ENCODE peak calls at places on chromosomes 13 and 19, in ten cellular contexts. Q, T, A, S, F, P, X, I, M and C are unnamed samples.

GRCh38 chr19:400976-401835 is 7.7 kb downstream of the C2CD4C start:
- DNase-seq in Q (peak; percentile 36), T (no peak), A (no peak), S (no peak), F (no peak), P (peak; percentile 78), X (no peak), I (no peak), M (peak; percentile 9), C (no peak)

GRCh38 chr13:112614835-112615234 is 26.9 kb upstream of the TUBGCP3 start:
- DNase-seq in Q (no peak), T (no peak), A (no peak), S (no peak), F (no peak), P (no peak), X (no peak), I (no peak), M (no peak), C (no peak)

GRCh38 chr13:24042710-24043440 is 117.6 kb upstream of the SPATA13 start:
- DNase-seq in Q (no peak), T (no peak), A (no peak), S (no peak), F (no peak), P (no peak), X (no peak), I (no peak), M (no peak), C (no peak)

GRCh38 chr13:112341976-112342735 is 34.0 kb upstream of the SPACA7 start:
- DNase-seq in Q (no peak), T (no peak), A (no peak), S (no peak), F (no peak), P (peak; percentile 59), X (no peak), I (no peak), M (no peak), C (no peak)

GRCh38 chr19:45472557-45473365 is 5.0 kb downstream of the FOSB start:
- DNase-seq in Q (no peak), T (no peak), A (no peak), S (no peak), F (no peak), P (no peak), X (no peak), I (no peak), M (no peak), C (no peak)

GRCh38 chr19:12872941-12873890 is 8.0 kb downstream of the DNASE2 start:
- DNase-seq in Q (peak; percentile 83), T (peak; percentile 91), A (no peak), S (no peak), F (no peak), P (no peak), X (peak; percentile 64), I (peak; percentile 92), M (no peak), C (peak; percentile 59)

GRCh38 chr19:3034194-3034844 is 5.2 kb upstream of the TLE2 start:
- DNase-seq in Q (no peak), T (peak; percentile 62), A (no peak), S (no peak), F (no peak), P (no peak), X (no peak), I (no peak), M (no peak), C (no peak)

GRCh38 chr13:31179754-31180153 is 18.1 kb upstream of the HSPH1 start:
- DNase-seq in Q (no peak), T (no peak), A (no peak), S (no peak), F (no peak), P (no peak), X (no peak), I (no peak), M (no peak), C (no peak)

DNA sequence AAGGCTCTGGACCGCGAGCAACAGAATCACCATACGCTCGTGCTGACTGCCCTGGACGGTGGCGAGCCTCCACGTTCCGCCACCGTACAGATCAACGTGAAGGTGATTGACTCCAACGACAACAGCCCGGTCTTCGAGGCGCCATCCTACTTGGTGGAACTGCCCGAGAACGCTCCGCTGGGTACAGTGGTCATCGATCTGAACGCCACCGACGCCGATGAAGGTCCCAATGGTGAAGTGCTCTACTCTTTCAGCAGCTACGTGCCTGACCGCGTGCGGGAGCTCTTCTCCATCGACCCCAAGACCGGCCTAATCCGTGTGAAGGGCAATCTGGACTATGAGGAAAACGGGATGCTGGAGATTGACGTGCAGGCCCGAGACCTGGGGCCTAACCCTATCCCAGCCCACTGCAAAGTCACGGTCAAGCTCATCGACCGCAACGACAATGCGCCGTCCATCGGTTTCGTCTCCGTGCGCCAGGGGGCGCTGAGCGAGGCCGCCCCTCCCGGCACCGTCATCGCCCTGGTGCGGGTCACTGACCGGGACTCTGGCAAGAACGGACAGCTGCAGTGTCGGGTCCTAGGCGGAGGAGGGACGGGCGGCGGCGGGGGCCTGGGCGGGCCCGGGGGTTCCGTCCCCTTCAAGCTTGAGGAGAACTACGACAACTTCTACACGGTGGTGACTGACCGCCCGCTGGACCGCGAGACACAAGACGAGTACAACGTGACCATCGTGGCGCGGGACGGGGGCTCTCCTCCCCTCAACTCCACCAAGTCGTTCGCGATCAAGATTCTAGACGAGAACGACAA is 1.8 kb downstream of the PCDH17 start:
- DNase-seq in Q (peak; percentile 62), T (peak; percentile 10), A (peak; percentile 52), S (no peak), F (no peak), P (peak; percentile 87), X (peak; percentile 47), I (no peak), M (peak; percentile 30), C (peak; percentile 90)
- TF ChIP-seq CTCF in Q (peak; percentile 56), T (no peak), A (peak; percentile 29), S (no peak), F (no peak), P (no peak), X (no peak), I (no peak), M (peak; percentile 39), C (peak; percentile 86)

GRCh38 chr19:38046254-38047047 is 139.4 kb downstream of the SIPA1L3 start:
- DNase-seq in Q (no peak), T (no peak), A (no peak), S (no peak), F (peak; percentile 91), P (no peak), X (peak; percentile 74), I (no peak), M (no peak), C (no peak)

GRCh38 chr19:38043649-38044144 is 136.7 kb downstream of the SIPA1L3 start:
- DNase-seq in Q (no peak), T (no peak), A (no peak), S (no peak), F (no peak), P (no peak), X (no peak), I (no peak), M (no peak), C (no peak)

GRCh38 chr19:38042132-38042531 is 135.1 kb downstream of the SIPA1L3 start:
- DNase-seq in Q (no peak), T (no peak), A (no peak), S (no peak), F (no peak), P (no peak), X (no peak), I (no peak), M (no peak), C (no peak)

GRCh38 chr19:38045554-38046253 is 138.7 kb downstream of the SIPA1L3 start:
- DNase-seq in Q (no peak), T (no peak), A (no peak), S (no peak), F (no peak), P (no peak), X (no peak), I (no peak), M (no peak), C (no peak)

DNA sequence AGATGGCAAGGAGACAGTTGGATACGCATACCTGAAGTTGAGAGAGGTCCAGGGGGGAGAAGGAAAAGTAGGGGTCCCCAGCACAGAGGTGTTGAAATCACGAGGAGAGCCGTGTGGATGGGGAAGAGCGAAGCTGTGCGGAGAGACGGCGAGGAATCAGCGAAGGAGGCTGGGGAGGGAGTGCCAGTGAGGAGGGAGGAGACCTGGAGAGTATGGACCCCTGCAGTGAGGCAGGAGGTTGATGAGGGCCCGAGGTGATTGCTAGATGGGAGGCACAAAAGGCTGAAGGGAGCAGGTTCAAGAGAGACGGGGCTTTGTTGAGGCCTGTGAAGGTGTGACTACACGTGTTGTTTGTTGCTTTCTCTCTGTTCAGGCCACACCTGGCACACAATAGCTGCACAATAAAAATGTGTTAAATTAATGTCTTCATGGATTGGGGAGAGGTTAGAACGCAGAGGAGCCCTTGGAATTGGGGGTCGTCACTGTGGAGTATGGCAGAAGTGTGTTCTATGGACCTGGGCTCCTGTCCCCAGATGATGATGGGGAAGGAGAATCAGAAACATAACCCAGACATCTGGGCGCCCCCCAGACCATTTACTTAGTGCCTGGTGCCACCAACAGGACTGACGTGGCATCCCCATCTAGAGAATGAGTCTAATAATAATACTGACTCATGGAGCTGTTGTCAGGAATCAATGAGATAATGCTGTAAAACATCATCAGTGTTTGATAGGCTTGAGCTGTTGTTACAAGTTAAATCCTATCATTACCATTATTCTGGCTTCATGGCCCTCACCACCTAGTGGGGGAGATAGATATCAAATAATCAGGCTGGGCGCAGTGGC is 137.5 kb downstream of the SIPA1L3 start:
- DNase-seq in Q (no peak), T (no peak), A (no peak), S (no peak), F (no peak), P (no peak), X (no peak), I (no peak), M (no peak), C (no peak)
- TF ChIP-seq CTCF in Q (no peak), T (no peak), A (no peak), S (peak; percentile 28), F (peak; percentile 34), P (no peak), X (no peak), I (no peak), M (no peak), C (no peak)

GRCh38 chr19:1862068-1862423 is 1.3 kb downstream of the KLF16 start:
- DNase-seq in Q (no peak), T (no peak), A (no peak), S (no peak), F (no peak), P (no peak), X (peak; percentile 54), I (no peak), M (no peak), C (peak; percentile 37)

GRCh38 chr19:1861599-1862031 is 1.8 kb downstream of the KLF16 start:
- DNase-seq in Q (no peak), T (no peak), A (no peak), S (no peak), F (no peak), P (no peak), X (peak; percentile 51), I (no peak), M (no peak), C (peak; percentile 31)

GRCh38 chr19:1863308-1863637 is at the start of gene KLF16:
- DNase-seq in Q (no peak), T (no peak), A (no peak), S (no peak), F (no peak), P (no peak), X (no peak), I (no peak), M (no peak), C (no peak)

GRCh38 chr19:1863638-1864479 is 480 bp upstream of the KLF16 start:
- DNase-seq in Q (peak; percentile 93), T (peak; percentile 93), A (peak; percentile 97), S (no peak), F (peak; percentile 92), P (peak; percentile 97), X (peak; percentile 95), I (peak; percentile 87), M (peak; percentile 80), C (peak; percentile 94)

DNA sequence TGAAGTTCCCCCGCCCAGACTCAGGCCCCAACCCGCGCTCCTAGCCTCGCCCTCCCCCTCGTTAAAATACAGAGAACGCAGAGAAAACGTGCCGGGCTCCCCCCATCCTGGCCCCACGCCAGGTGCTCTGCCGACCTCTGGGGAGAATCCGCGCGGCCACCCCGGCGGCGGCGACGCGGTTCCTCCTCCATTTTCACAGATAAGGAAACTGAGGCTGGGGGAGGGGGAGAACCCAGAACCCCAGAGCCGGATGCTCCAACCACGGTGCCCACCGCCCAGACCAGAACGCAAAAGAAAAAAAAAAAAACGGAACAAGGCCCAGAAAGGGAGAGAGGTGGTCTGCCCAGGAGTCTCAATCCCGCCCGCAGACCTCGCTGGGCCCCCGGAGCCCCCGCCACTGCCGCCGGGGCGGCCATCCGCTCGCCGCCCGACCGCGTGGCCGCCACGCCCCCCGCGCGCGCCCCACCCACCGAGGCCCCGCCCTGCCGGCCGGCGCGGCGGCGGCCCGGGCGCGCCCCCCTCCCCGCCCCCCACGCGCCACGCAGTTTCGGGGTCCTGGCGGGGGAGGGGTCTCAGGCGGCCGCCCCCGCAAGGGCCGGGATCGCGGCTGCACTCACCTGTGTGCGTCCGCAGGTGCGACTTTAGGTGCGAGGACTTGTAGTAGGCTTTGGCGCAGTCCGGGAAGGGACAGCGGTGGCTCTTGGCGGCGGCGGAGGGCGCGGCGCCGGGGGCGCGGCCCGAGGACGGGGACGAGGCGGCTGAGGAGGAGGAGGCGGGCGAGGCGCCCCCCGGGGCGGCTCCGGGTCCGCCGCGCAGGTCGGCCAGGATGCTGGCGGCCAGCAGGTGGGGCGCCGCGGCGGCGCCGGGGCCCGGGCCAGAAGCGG is 713 bp downstream of the KLF16 start:
- DNase-seq in Q (no peak), T (peak; percentile 73), A (peak; percentile 60), S (no peak), F (no peak), P (peak; percentile 87), X (no peak), I (no peak), M (no peak), C (peak; percentile 67)
- TF ChIP-seq CTCF in Q (no peak), T (no peak), A (no peak), S (no peak), F (no peak), P (no peak), X (no peak), I (no peak), M (no peak), C (no peak)

DNA sequence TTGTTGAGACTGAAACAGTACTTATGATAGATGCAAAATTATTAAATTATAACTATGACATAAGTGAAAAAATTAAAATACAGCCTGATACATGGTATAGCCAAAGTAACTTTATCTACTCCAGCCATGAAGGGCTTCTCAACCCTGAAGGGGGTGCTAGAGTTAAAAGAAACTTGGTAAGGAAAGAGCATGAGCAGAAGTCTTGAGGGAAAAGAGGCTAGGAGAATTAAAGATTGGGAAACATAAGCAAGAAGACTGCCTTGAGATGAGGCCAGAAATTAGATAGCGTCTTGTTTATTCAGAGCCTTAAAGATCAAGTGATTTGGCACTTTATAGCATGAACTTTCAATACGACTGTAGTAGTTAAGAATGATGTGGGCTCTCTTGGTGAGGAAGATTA is 385.5 kb upstream of the PRR20A start:
- DNase-seq in Q (no peak), T (no peak), A (peak; percentile 21), S (no peak), F (no peak), P (no peak), X (no peak), I (no peak), M (no peak), C (no peak)
- TF ChIP-seq CTCF in Q (no peak), T (no peak), A (no peak), S (no peak), F (no peak), P (no peak), X (no peak), I (no peak), M (no peak), C (no peak)